ENCODE peak calls at places on chromosome 17, in four cellular contexts. Z, I, R and V are unnamed samples.

GRCh38 chr17:73013816-73014663 is 78.4 kb downstream of the SLC39A11 start:
- DNase-seq in Z (no peak), I (peak; percentile 6), R (no peak), V (no peak)

GRCh38 chr17:10624966-10625365 is 32.1 kb downstream of the MYH3 start:
- DNase-seq in Z (no peak), I (no peak), R (peak; percentile 21), V (no peak)

GRCh38 chr17:52982331-52982730 is 823.8 kb upstream of the CA10 start:
- DNase-seq in Z (no peak), I (no peak), R (no peak), V (no peak)

GRCh38 chr17:80009391-80010282 is 26.0 kb downstream of the TBC1D16 start:
- DNase-seq in Z (no peak), I (no peak), R (peak; percentile 16), V (no peak)

GRCh38 chr17:2158011-2158410 is 103.1 kb downstream of the HIC1 start:
- DNase-seq in Z (no peak), I (peak; percentile 41), R (no peak), V (no peak)

GRCh38 chr17:81868674-81869220 is 2.4 kb downstream of the ARHGDIA start:
- DNase-seq in Z (no peak), I (peak; percentile 82), R (peak; percentile 69), V (no peak)

GRCh38 chr17:50363217-50364060 is 9.5 kb downstream of the MRPL27 start:
- DNase-seq in Z (no peak), I (peak; percentile 48), R (no peak), V (no peak)

GRCh38 chr17:11298401-11298800 is 57.4 kb downstream of the SHISA6 start:
- DNase-seq in Z (no peak), I (no peak), R (no peak), V (no peak)

GRCh38 chr17:81865733-81866439 is 5.3 kb downstream of the ARHGDIA start:
- DNase-seq in Z (no peak), I (no peak), R (no peak), V (no peak)

GRCh38 chr17:41678411-41678906 is 10.2 kb upstream of the EIF1 start:
- DNase-seq in Z (peak; percentile 78), I (no peak), R (no peak), V (no peak)

GRCh38 chr17:48462946-48463345 is 32.9 kb upstream of the SKAP1 start:
- DNase-seq in Z (no peak), I (no peak), R (no peak), V (no peak)

GRCh38 chr17:61453563-61453962 is 1.3 kb downstream of the TBX4 start:
- DNase-seq in Z (no peak), I (no peak), R (no peak), V (no peak)

GRCh38 chr17:66676421-66676820 is 158.5 kb upstream of the CACNG5 start:
- DNase-seq in Z (no peak), I (no peak), R (no peak), V (no peak)

GRCh38 chr17:12618557-12618956 is 47.1 kb upstream of the MYOCD start:
- DNase-seq in Z (no peak), I (peak; percentile 89), R (no peak), V (no peak)

GRCh38 chr17:34820922-34821321 is 140.3 kb downstream of the CCT6B start:
- DNase-seq in Z (no peak), I (no peak), R (no peak), V (no peak)

GRCh38 chr17:32341857-32342602 is at the start of gene C17orf75:
- DNase-seq in Z (peak; percentile 90), I (peak; percentile 59), R (peak; percentile 80), V (peak; percentile 84)

GRCh38 chr17:47948706-47949196 is 7.4 kb downstream of the PNPO start:
- DNase-seq in Z (no peak), I (peak; percentile 39), R (no peak), V (no peak)

GRCh38 chr17:40915721-40916256 is 21.7 kb downstream of the KRT23 start:
- DNase-seq in Z (peak; percentile 58), I (peak; percentile 61), R (no peak), V (peak; percentile 48)

GRCh38 chr17:9291912-9292562 is 270.7 kb downstream of the NTN1 start:
- DNase-seq in Z (peak; percentile 54), I (no peak), R (peak; percentile 30), V (peak; percentile 70)

GRCh38 chr17:83071966-83072562 is 7.3 kb upstream of the METRNL start:
- DNase-seq in Z (no peak), I (no peak), R (no peak), V (no peak)

GRCh38 chr17:80805032-80805751 is 186.4 kb upstream of the CHMP6 start:
- DNase-seq in Z (no peak), I (no peak), R (no peak), V (no peak)

GRCh38 chr17:47311420-47311819 is 12.3 kb upstream of the EFCAB13 start:
- DNase-seq in Z (no peak), I (no peak), R (no peak), V (no peak)

GRCh38 chr17:74223901-74224300 is 10.5 kb downstream of the TTYH2 start:
- DNase-seq in Z (no peak), I (no peak), R (no peak), V (no peak)

GRCh38 chr17:66417300-66417719 is 114.9 kb downstream of the PRKCA start:
- DNase-seq in Z (no peak), I (no peak), R (no peak), V (no peak)

GRCh38 chr17:55575058-55575606 is 63.9 kb upstream of the SMIM36 start:
- DNase-seq in Z (no peak), I (no peak), R (no peak), V (no peak)

GRCh38 chr17:77857613-77858012 is 100.9 kb upstream of the TNRC6C start:
- DNase-seq in Z (no peak), I (no peak), R (no peak), V (no peak)

GRCh38 chr17:75209061-75209460 is 3.6 kb downstream of the NUP85 start:
- DNase-seq in Z (no peak), I (no peak), R (no peak), V (no peak)

GRCh38 chr17:9512323-9513168 is 63.1 kb downstream of the STX8 start:
- DNase-seq in Z (no peak), I (peak; percentile 24), R (no peak), V (no peak)

GRCh38 chr17:33375783-33376182 is 82.7 kb upstream of the ASIC2 start:
- DNase-seq in Z (no peak), I (no peak), R (no peak), V (no peak)

GRCh38 chr17:53472586-53472985 is 350.1 kb upstream of the KIF2B start:
- DNase-seq in Z (no peak), I (no peak), R (no peak), V (no peak)

GRCh38 chr17:73901661-73902415 is 257.6 kb upstream of the SDK2 start:
- DNase-seq in Z (no peak), I (no peak), R (peak; percentile 32), V (no peak)

GRCh38 chr17:21368545-21369246 is 7.5 kb upstream of the KCNJ12 start:
- DNase-seq in Z (peak; percentile 24), I (no peak), R (no peak), V (no peak)

GRCh38 chr17:76585649-76586593 is at the start of gene ST6GALNAC2:
- DNase-seq in Z (peak; percentile 45), I (peak; percentile 17), R (peak; percentile 73), V (peak; percentile 61)
- TF ChIP-seq CTCF in Z (peak; percentile 36), I (peak; percentile 43), R (peak; percentile 53), V (peak; percentile 41)

GRCh38 chr17:17216776-17217175 is 10.6 kb upstream of the PLD6 start:
- DNase-seq in Z (no peak), I (no peak), R (no peak), V (no peak)
- TF ChIP-seq CTCF in Z (no peak), I (no peak), R (no peak), V (no peak)

DNA sequence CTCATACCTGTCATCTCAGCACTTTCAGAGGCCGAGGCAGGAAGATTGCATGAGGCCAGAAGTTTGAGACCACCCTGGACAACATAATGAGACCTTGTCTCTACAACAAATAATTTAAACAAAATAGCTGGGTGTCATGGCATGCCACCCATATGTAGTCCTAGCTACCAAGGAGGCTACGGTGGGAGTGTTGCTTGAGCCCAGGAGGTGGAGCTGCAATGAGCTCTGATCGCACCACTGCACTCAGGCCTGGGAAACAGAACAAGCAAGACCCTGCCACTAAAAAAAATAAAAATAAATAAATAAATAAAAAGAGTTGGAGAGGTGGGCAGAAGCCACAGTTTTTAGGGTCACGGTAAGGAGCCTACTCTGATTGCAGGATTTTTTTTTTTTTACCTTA is 136.0 kb downstream of the TANC2 start:
- DNase-seq in Z (no peak), I (no peak), R (no peak), V (no peak)
- TF ChIP-seq CTCF in Z (no peak), I (no peak), R (no peak), V (no peak)

DNA sequence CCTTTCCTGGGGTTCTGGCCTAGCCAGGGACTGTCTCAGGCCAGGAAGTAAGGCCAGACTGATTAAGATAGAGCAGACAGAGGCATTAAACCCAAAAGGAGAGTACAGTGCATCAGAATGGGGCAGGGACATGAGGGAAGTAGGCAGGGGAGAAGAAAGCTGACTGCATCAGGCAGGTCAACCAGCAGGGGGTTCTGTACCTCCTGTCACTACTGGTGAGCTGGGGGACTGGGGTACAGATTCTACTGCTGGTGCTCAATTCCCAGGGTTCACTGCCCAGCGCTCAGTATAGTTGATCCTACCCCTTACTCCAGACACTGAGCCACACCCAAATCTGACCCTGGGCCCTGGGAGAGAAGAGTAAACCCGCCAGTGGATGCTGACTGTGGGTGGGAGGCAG is 12.9 kb upstream of the MTMR4 start:
- DNase-seq in Z (peak; percentile 20), I (no peak), R (no peak), V (no peak)
- TF ChIP-seq CTCF in Z (peak; percentile 28), I (peak; percentile 58), R (no peak), V (no peak)

GRCh38 chr17:28896491-28896883 is 1.0 kb downstream of the FLOT2 start:
- DNase-seq in Z (no peak), I (no peak), R (no peak), V (no peak)

GRCh38 chr17:28898261-28898955 is 875 bp upstream of the FLOT2 start:
- DNase-seq in Z (no peak), I (no peak), R (no peak), V (no peak)

GRCh38 chr17:28897769-28898259 is 281 bp upstream of the FLOT2 start:
- DNase-seq in Z (no peak), I (no peak), R (no peak), V (no peak)

GRCh38 chr17:28895794-28896447 is 1.6 kb downstream of the FLOT2 start:
- DNase-seq in Z (no peak), I (no peak), R (no peak), V (no peak)

GRCh38 chr17:28896884-28897768 is at the start of gene FLOT2:
- DNase-seq in Z (peak; percentile 59), I (peak; percentile 19), R (peak; percentile 65), V (peak; percentile 71)
- TF ChIP-seq CTCF in Z (peak; percentile 36), I (peak; percentile 66), R (peak; percentile 11), V (peak; percentile 8)

DNA sequence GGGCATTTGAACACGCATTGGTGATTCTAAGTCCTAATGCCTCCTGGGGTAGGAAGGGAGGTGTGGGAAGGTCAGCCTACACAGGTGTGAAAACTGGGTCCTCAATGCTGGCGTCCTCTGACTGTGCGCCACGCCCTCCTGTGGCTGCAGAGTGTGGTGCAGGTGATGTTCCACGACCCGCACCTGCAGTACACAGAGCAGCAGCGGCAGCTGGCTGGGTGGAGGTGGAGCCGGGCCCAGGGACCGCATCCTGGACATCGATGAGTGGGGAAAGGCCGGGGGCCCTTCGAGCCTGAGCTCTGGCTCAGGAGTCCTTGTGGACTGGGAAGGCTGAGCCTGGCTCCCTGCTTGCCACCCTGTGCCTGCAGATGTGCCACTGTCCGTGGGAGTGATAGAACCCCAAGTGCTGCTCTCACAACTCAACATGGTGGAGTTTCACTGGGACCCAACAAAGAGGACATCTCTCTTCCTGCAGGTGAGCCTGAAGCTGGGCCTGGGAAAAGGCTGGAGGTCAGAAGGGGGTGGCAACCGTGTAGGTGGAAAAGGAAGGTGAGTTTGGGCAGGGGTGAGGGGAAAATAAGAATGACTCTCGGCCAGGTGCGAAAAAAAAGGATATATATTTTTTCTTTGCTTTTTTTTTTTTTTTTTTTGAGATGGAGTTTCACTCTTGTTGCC is 14.0 kb upstream of the STAC2 start:
- DNase-seq in Z (peak; percentile 72), I (no peak), R (no peak), V (peak; percentile 83)
- TF ChIP-seq CTCF in Z (peak; percentile 77), I (peak; percentile 83), R (peak; percentile 47), V (peak; percentile 78)